ENCODE peak calls at places on chromosomes 1 and 21, in seven cellular contexts. G, A, Y, Z, P, T and I are unnamed samples.

GRCh38 chr1:87141556-87141955 is 187.1 kb upstream of the LMO4 start:
- DNase-seq in Y (no peak), Z (no peak), P (no peak), G (no peak), A (no peak), T (no peak), I (no peak)

GRCh38 chr1:50272923-50273322 is 150.3 kb downstream of the DMRTA2 start:
- DNase-seq in T (no peak), P (no peak), Y (no peak), G (no peak), Z (no peak), A (no peak), I (no peak)

GRCh38 chr1:42259059-42259738 is 75.8 kb downstream of the FOXJ3 start:
- DNase-seq in G (no peak), Z (peak), Y (no peak), A (peak), P (no peak), T (no peak), I (peak)

GRCh38 chr1:59146651-59147358 is 150.1 kb upstream of the FGGY start:
- DNase-seq in Y (no peak), G (peak), T (no peak), A (no peak), P (peak), Z (no peak), I (no peak)

GRCh38 chr1:75203415-75204277 is 69.5 kb downstream of the LHX8 start:
- DNase-seq in Y (peak), G (no peak), A (peak), P (no peak), T (peak), Z (no peak), I (peak)

GRCh38 chr1:9250586-9251381 is 16.2 kb downstream of the H6PD start:
- DNase-seq in T (no peak), Z (no peak), Y (no peak), G (peak), A (no peak), P (no peak), I (no peak)

GRCh38 chr1:236536540-236536939 is 12.8 kb downstream of the LGALS8 start:
- DNase-seq in P (no peak), T (no peak), Y (no peak), G (no peak), Z (no peak), A (no peak), I (no peak)

GRCh38 chr1:206658264-206658980 is 23.1 kb downstream of the DYRK3 start:
- DNase-seq in Z (no peak), P (peak), A (no peak), T (no peak), G (peak), Y (no peak), I (peak)

GRCh38 chr1:10788592-10789006 is 7.8 kb downstream of the CASZ1 start:
- DNase-seq in A (no peak), Z (peak), T (no peak), P (no peak), Y (peak), G (peak), I (no peak)

GRCh38 chr1:36664564-36665287 is 182.0 kb upstream of the CSF3R start:
- DNase-seq in G (no peak), T (no peak), Y (no peak), A (no peak), P (no peak), Z (no peak), I (peak)

GRCh38 chr1:118081387-118081786 is 103.6 kb downstream of the SPAG17 start:
- DNase-seq in T (no peak), P (no peak), Z (no peak), G (no peak), Y (no peak), A (no peak), I (no peak)

GRCh38 chr21:41641821-41642368 is 125.0 kb downstream of the RIPK4 start:
- DNase-seq in P (no peak), Z (no peak), G (no peak), A (no peak), T (no peak), Y (peak), I (no peak)

GRCh38 chr1:207565546-207566468 is 69.8 kb downstream of the CR1 start:
- DNase-seq in Z (peak), G (no peak), P (no peak), Y (peak), A (no peak), T (no peak), I (no peak)

GRCh38 chr1:159832309-159832708 is 5.6 kb downstream of the SLAMF8 start:
- DNase-seq in P (no peak), A (no peak), Z (no peak), Y (peak), G (no peak), T (no peak), I (no peak)

GRCh38 chr1:89552481-89553194 is 28.0 kb downstream of the LRRC8B start:
- DNase-seq in A (peak), T (no peak), P (no peak), G (no peak), Z (no peak), Y (no peak), I (no peak)